ENCODE peak calls at places on chromosomes 13 and 19, in four cellular contexts. One of them, this sample, is unnamed.

GRCh38 chr19:50932690-50933083 is 20.2 kb downstream of the KLK5 start:
- DNase-seq in SJSA1: no peak
- DNase-seq in foreskin fibroblast: no peak
- DNase-seq in HT-29: peak
- DNase-seq in this sample: no peak

GRCh38 chr13:52405767-52406494 is at the start of gene THSD1:
- DNase-seq in SJSA1: no peak
- DNase-seq in foreskin fibroblast: peak
- DNase-seq in HT-29: no peak
- DNase-seq in this sample: no peak

GRCh38 chr19:2549701-2550191 is 73.8 kb downstream of the GADD45B start:
- DNase-seq in HT-29: no peak
- DNase-seq in foreskin fibroblast: peak
- DNase-seq in SJSA1: peak
- DNase-seq in this sample: peak

GRCh38 chr13:48235100-48235813 is 2.3 kb downstream of the ITM2B start:
- DNase-seq in foreskin fibroblast: no peak
- DNase-seq in SJSA1: peak
- DNase-seq in HT-29: peak
- DNase-seq in this sample: no peak

GRCh38 chr19:32876919-32877285 is 7.3 kb upstream of the SLC7A9 start:
- DNase-seq in foreskin fibroblast: peak
- DNase-seq in HT-29: peak
- DNase-seq in SJSA1: no peak
- DNase-seq in this sample: peak

GRCh38 chr13:32019612-32020233 is 11.9 kb upstream of the FRY start:
- DNase-seq in SJSA1: peak
- DNase-seq in HT-29: peak
- DNase-seq in foreskin fibroblast: peak
- DNase-seq in this sample: no peak

GRCh38 chr13:99572921-99573320 is 71.6 kb downstream of the TM9SF2 start:
- DNase-seq in foreskin fibroblast: peak
- DNase-seq in SJSA1: no peak
- DNase-seq in HT-29: no peak
- DNase-seq in this sample: no peak

GRCh38 chr13:28872427-28873176 is 52.5 kb downstream of the MTUS2 start:
- DNase-seq in foreskin fibroblast: no peak
- DNase-seq in HT-29: no peak
- DNase-seq in SJSA1: no peak
- DNase-seq in this sample: no peak

GRCh38 chr13:111917086-111917485 is 149.9 kb upstream of the SOX1 start:
- DNase-seq in foreskin fibroblast: no peak
- DNase-seq in SJSA1: no peak
- DNase-seq in HT-29: no peak
- DNase-seq in this sample: no peak

GRCh38 chr19:2056810-2057192 is 5.8 kb upstream of the MKNK2 start:
- DNase-seq in SJSA1: no peak
- DNase-seq in HT-29: no peak
- DNase-seq in foreskin fibroblast: no peak
- DNase-seq in this sample: no peak

GRCh38 chr19:38090561-38090960 is 133.5 kb downstream of the DPF1 start:
- DNase-seq in foreskin fibroblast: no peak
- DNase-seq in HT-29: no peak
- DNase-seq in SJSA1: no peak
- DNase-seq in this sample: no peak

GRCh38 chr13:60134376-60134775 is 29.4 kb downstream of the DIAPH3 start:
- DNase-seq in foreskin fibroblast: no peak
- DNase-seq in SJSA1: no peak
- DNase-seq in HT-29: no peak
- DNase-seq in this sample: no peak